ENCODE peak calls at places on chromosomes 5 and 9, in nine cellular contexts. One of them, this sample, is unnamed.

GRCh38 chr5:172370648-172371248 is 83.6 kb downstream of the SH3PXD2B start:
- DNase-seq in A549: peak; percentile 69
- DNase-seq in adrenal gland: peak; percentile 47
- DNase-seq in ovary: no peak
- DNase-seq in thyroid gland: no peak
- DNase-seq in GM12878: no peak
- DNase-seq in body of pancreas: peak; percentile 72
- DNase-seq in right lobe of liver: no peak
- DNase-seq in heart left ventricle: no peak
- DNase-seq in this sample: peak; percentile 37

GRCh38 chr9:36008774-36009300 is 27.9 kb upstream of the RECK start:
- DNase-seq in A549: peak; percentile 79
- DNase-seq in adrenal gland: peak; percentile 70
- DNase-seq in ovary: peak; percentile 49
- DNase-seq in thyroid gland: peak; percentile 56
- DNase-seq in GM12878: no peak
- DNase-seq in body of pancreas: peak; percentile 69
- DNase-seq in right lobe of liver: peak; percentile 60
- DNase-seq in heart left ventricle: no peak
- DNase-seq in this sample: peak; percentile 63

GRCh38 chr5:82346376-82347212 is 68.4 kb upstream of the RPS23 start:
- DNase-seq in A549: no peak
- DNase-seq in adrenal gland: no peak
- DNase-seq in ovary: no peak
- DNase-seq in thyroid gland: peak; percentile 8
- DNase-seq in GM12878: no peak
- DNase-seq in body of pancreas: no peak
- DNase-seq in right lobe of liver: no peak
- DNase-seq in heart left ventricle: no peak
- DNase-seq in this sample: no peak

GRCh38 chr9:121059998-121060636 is 10.0 kb upstream of the C5 start:
- DNase-seq in A549: peak; percentile 81
- DNase-seq in adrenal gland: peak; percentile 34
- DNase-seq in ovary: no peak
- DNase-seq in thyroid gland: peak; percentile 19
- DNase-seq in GM12878: no peak
- DNase-seq in body of pancreas: peak; percentile 31
- DNase-seq in right lobe of liver: no peak
- DNase-seq in heart left ventricle: no peak
- DNase-seq in this sample: no peak

GRCh38 chr9:133127340-133127981 is 6.4 kb upstream of the RALGDS start:
- DNase-seq in A549: no peak
- DNase-seq in adrenal gland: peak; percentile 47
- DNase-seq in ovary: peak; percentile 54
- DNase-seq in thyroid gland: peak; percentile 90
- DNase-seq in GM12878: no peak
- DNase-seq in body of pancreas: peak; percentile 81
- DNase-seq in right lobe of liver: peak; percentile 88
- DNase-seq in heart left ventricle: no peak
- DNase-seq in this sample: peak; percentile 84

GRCh38 chr9:89418112-89418872 is 79.6 kb downstream of the SEMA4D start:
- DNase-seq in A549: no peak
- DNase-seq in adrenal gland: no peak
- DNase-seq in ovary: no peak
- DNase-seq in thyroid gland: no peak
- DNase-seq in GM12878: no peak
- DNase-seq in body of pancreas: no peak
- DNase-seq in right lobe of liver: no peak
- DNase-seq in heart left ventricle: no peak
- DNase-seq in this sample: no peak

GRCh38 chr5:12911156-12911555 is 1006.9 kb upstream of the CTNND2 start:
- DNase-seq in A549: no peak
- DNase-seq in adrenal gland: no peak
- DNase-seq in ovary: no peak
- DNase-seq in thyroid gland: no peak
- DNase-seq in GM12878: no peak
- DNase-seq in body of pancreas: no peak
- DNase-seq in right lobe of liver: no peak
- DNase-seq in heart left ventricle: no peak
- DNase-seq in this sample: no peak

GRCh38 chr9:135229701-135230385 is 142.4 kb downstream of the OLFM1 start:
- DNase-seq in A549: no peak
- DNase-seq in adrenal gland: no peak
- DNase-seq in ovary: peak; percentile 13
- DNase-seq in thyroid gland: no peak
- DNase-seq in GM12878: no peak
- DNase-seq in body of pancreas: peak; percentile 7
- DNase-seq in right lobe of liver: peak; percentile 25
- DNase-seq in heart left ventricle: peak; percentile 27
- DNase-seq in this sample: no peak

GRCh38 chr5:123813937-123814624 is 302.1 kb downstream of the CSNK1G3 start:
- DNase-seq in A549: no peak
- DNase-seq in adrenal gland: no peak
- DNase-seq in ovary: no peak
- DNase-seq in thyroid gland: peak; percentile 32
- DNase-seq in GM12878: peak; percentile 43
- DNase-seq in body of pancreas: no peak
- DNase-seq in right lobe of liver: no peak
- DNase-seq in heart left ventricle: no peak
- DNase-seq in this sample: no peak

GRCh38 chr5:133340002-133340755 is 272.2 kb downstream of the FSTL4 start:
- DNase-seq in A549: no peak
- DNase-seq in adrenal gland: no peak
- DNase-seq in ovary: no peak
- DNase-seq in thyroid gland: no peak
- DNase-seq in GM12878: no peak
- DNase-seq in body of pancreas: no peak
- DNase-seq in right lobe of liver: no peak
- DNase-seq in heart left ventricle: no peak
- DNase-seq in this sample: no peak

GRCh38 chr9:69637193-69637592 is 35.0 kb downstream of the APBA1 start:
- DNase-seq in A549: no peak
- DNase-seq in adrenal gland: no peak
- DNase-seq in ovary: no peak
- DNase-seq in thyroid gland: no peak
- DNase-seq in GM12878: no peak
- DNase-seq in body of pancreas: no peak
- DNase-seq in right lobe of liver: no peak
- DNase-seq in heart left ventricle: no peak
- DNase-seq in this sample: no peak

DNA sequence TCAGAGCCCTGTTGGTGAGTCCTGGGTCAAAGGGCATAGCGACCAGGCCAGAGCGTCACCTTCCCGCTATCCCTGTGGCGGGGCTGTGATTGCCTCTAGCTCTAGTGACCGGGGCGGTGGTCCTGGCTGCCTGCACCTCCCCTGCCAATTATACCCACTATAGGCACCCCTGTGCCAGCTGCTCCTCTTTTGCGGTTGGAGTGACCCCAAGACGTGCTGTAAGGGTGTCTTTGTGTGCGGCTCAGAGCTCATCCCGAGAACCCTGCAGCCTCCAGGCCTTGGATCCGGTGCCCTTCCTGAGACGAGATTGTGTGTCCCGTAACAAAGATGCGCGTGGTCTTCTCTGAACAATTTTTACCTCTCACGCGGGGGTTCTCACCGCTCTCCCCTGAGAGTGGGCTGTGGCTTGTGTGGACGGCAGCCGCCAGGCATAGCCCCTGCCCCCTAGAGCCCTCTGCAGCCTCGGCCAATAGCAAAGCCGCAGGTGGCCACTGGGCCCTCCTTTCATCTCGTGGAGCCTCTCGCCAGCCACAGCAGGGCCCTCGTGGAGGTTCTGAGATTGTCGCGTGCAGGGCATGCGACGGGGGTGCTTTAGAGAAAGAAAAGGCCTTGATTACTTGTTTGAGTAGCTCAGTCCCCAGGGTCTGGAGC is 10.5 kb downstream of the NKD2 start:
- DNase-seq in A549: no peak
- DNase-seq in adrenal gland: no peak
- DNase-seq in ovary: no peak
- DNase-seq in thyroid gland: no peak
- DNase-seq in GM12878: no peak
- DNase-seq in body of pancreas: no peak
- DNase-seq in right lobe of liver: no peak
- DNase-seq in heart left ventricle: peak; percentile 58
- DNase-seq in this sample: no peak
- H3K4me3 ChIP-seq in A549: no peak overlapping the region
- H3K4me3 ChIP-seq in adrenal gland: no peak overlapping the region
- H3K4me3 ChIP-seq in ovary: no peak overlapping the region
- H3K4me3 ChIP-seq in thyroid gland: no peak overlapping the region
- H3K4me3 ChIP-seq in GM12878: no peak overlapping the region
- H3K4me3 ChIP-seq in body of pancreas: no peak overlapping the region
- H3K4me3 ChIP-seq in right lobe of liver: no peak overlapping the region
- H3K4me3 ChIP-seq in heart left ventricle: no peak overlapping the region
- H3K4me3 ChIP-seq in this sample: no peak overlapping the region

DNA sequence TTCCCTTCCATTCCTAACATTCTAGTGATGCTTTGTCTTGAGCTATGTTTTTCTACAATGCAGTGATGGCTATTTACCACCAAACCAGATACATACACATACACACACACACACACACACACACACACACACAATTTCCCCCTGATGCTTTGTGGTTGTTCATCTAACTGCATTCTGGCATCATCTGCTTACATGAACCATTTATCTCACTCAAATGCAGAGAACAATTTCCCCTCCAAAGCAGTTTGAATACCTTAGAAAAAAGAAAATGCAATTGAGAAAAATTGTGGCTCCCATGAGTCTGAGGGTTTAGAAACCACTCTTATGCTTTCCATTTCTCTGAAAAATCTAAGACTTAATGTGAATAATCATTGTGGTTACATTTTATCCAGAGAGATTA is 1024.8 kb downstream of the TLE4 start:
- DNase-seq in A549: no peak
- DNase-seq in adrenal gland: no peak
- DNase-seq in ovary: no peak
- DNase-seq in thyroid gland: no peak
- DNase-seq in GM12878: no peak
- DNase-seq in body of pancreas: no peak
- DNase-seq in right lobe of liver: no peak
- DNase-seq in heart left ventricle: no peak
- DNase-seq in this sample: no peak
- H3K27ac ChIP-seq in A549: no peak overlapping the region
- H3K27ac ChIP-seq in adrenal gland: no peak overlapping the region
- H3K27ac ChIP-seq in ovary: no peak overlapping the region
- H3K27ac ChIP-seq in thyroid gland: no peak overlapping the region
- H3K27ac ChIP-seq in GM12878: no peak overlapping the region
- H3K27ac ChIP-seq in body of pancreas: no peak overlapping the region
- H3K27ac ChIP-seq in right lobe of liver: no peak overlapping the region
- H3K27ac ChIP-seq in heart left ventricle: no peak overlapping the region
- H3K27ac ChIP-seq in this sample: no peak overlapping the region

GRCh38 chr9:2622361-2623045 is 916 bp downstream of the VLDLR start:
- DNase-seq in A549: no peak
- DNase-seq in adrenal gland: peak; percentile 33
- DNase-seq in ovary: peak; percentile 68
- DNase-seq in thyroid gland: peak; percentile 42
- DNase-seq in GM12878: no peak
- DNase-seq in body of pancreas: peak; percentile 43
- DNase-seq in right lobe of liver: peak; percentile 47
- DNase-seq in heart left ventricle: peak; percentile 57
- DNase-seq in this sample: peak; percentile 32

GRCh38 chr9:2623866-2624682 is 2.5 kb downstream of the VLDLR start:
- DNase-seq in A549: no peak
- DNase-seq in adrenal gland: no peak
- DNase-seq in ovary: no peak
- DNase-seq in thyroid gland: no peak
- DNase-seq in GM12878: no peak
- DNase-seq in body of pancreas: no peak
- DNase-seq in right lobe of liver: no peak
- DNase-seq in heart left ventricle: no peak
- DNase-seq in this sample: no peak

GRCh38 chr9:2625427-2625826 is 3.8 kb downstream of the VLDLR start:
- DNase-seq in A549: no peak
- DNase-seq in adrenal gland: no peak
- DNase-seq in ovary: no peak
- DNase-seq in thyroid gland: no peak
- DNase-seq in GM12878: no peak
- DNase-seq in body of pancreas: no peak
- DNase-seq in right lobe of liver: no peak
- DNase-seq in heart left ventricle: no peak
- DNase-seq in this sample: no peak

GRCh38 chr9:2621678-2622360 is at the start of gene VLDLR:
- DNase-seq in A549: peak; percentile 38
- DNase-seq in adrenal gland: peak; percentile 74
- DNase-seq in ovary: peak; percentile 84
- DNase-seq in thyroid gland: peak; percentile 71
- DNase-seq in GM12878: no peak
- DNase-seq in body of pancreas: peak; percentile 75
- DNase-seq in right lobe of liver: peak; percentile 49
- DNase-seq in heart left ventricle: peak; percentile 78
- DNase-seq in this sample: peak; percentile 61

GRCh38 chr9:2623046-2623865 is 1.7 kb downstream of the VLDLR start:
- DNase-seq in A549: peak; percentile 89
- DNase-seq in adrenal gland: peak; percentile 77
- DNase-seq in ovary: peak; percentile 84
- DNase-seq in thyroid gland: peak; percentile 93
- DNase-seq in GM12878: no peak
- DNase-seq in body of pancreas: peak; percentile 76
- DNase-seq in right lobe of liver: peak; percentile 70
- DNase-seq in heart left ventricle: peak; percentile 75
- DNase-seq in this sample: peak; percentile 68
- TF ChIP-seq POLR2A in A549: peak; percentile 18
- TF ChIP-seq POLR2A in adrenal gland: peak; percentile 80
- TF ChIP-seq POLR2A in ovary: peak; percentile 71
- TF ChIP-seq POLR2A in thyroid gland: peak; percentile 96
- TF ChIP-seq POLR2A in GM12878: no peak
- TF ChIP-seq POLR2A in body of pancreas: peak; percentile 87
- TF ChIP-seq POLR2A in right lobe of liver: no peak
- TF ChIP-seq POLR2A in heart left ventricle: no peak
- TF ChIP-seq POLR2A in this sample: no peak

GRCh38 chr5:134411546-134412266 is at the start of gene CDKN2AIPNL:
- DNase-seq in A549: peak; percentile 88
- DNase-seq in adrenal gland: peak; percentile 93
- DNase-seq in ovary: peak; percentile 94
- DNase-seq in thyroid gland: peak; percentile 90
- DNase-seq in GM12878: peak; percentile 34
- DNase-seq in body of pancreas: peak; percentile 91
- DNase-seq in right lobe of liver: peak; percentile 95
- DNase-seq in heart left ventricle: peak; percentile 97
- DNase-seq in this sample: peak; percentile 94

GRCh38 chr5:134409321-134409720 is 2.4 kb downstream of the CDKN2AIPNL start:
- DNase-seq in A549: no peak
- DNase-seq in adrenal gland: no peak
- DNase-seq in ovary: no peak
- DNase-seq in thyroid gland: no peak
- DNase-seq in GM12878: no peak
- DNase-seq in body of pancreas: no peak
- DNase-seq in right lobe of liver: no peak
- DNase-seq in heart left ventricle: no peak
- DNase-seq in this sample: no peak

GRCh38 chr5:134413046-134413445 is 1.4 kb upstream of the CDKN2AIPNL start:
- DNase-seq in A549: no peak
- DNase-seq in adrenal gland: no peak
- DNase-seq in ovary: no peak
- DNase-seq in thyroid gland: no peak
- DNase-seq in GM12878: no peak
- DNase-seq in body of pancreas: no peak
- DNase-seq in right lobe of liver: no peak
- DNase-seq in heart left ventricle: no peak
- DNase-seq in this sample: no peak

GRCh38 chr5:134411228-134411545 is 494 bp downstream of the CDKN2AIPNL start:
- DNase-seq in A549: no peak
- DNase-seq in adrenal gland: no peak
- DNase-seq in ovary: no peak
- DNase-seq in thyroid gland: no peak
- DNase-seq in GM12878: no peak
- DNase-seq in body of pancreas: no peak
- DNase-seq in right lobe of liver: no peak
- DNase-seq in heart left ventricle: no peak
- DNase-seq in this sample: no peak

GRCh38 chr5:134410822-134411221 is 859 bp downstream of the CDKN2AIPNL start:
- DNase-seq in A549: no peak
- DNase-seq in adrenal gland: no peak
- DNase-seq in ovary: no peak
- DNase-seq in thyroid gland: no peak
- DNase-seq in GM12878: no peak
- DNase-seq in body of pancreas: no peak
- DNase-seq in right lobe of liver: no peak
- DNase-seq in heart left ventricle: no peak
- DNase-seq in this sample: no peak
- H3K4me3 ChIP-seq in A549: peak overlapping the region; percentile 61
- H3K4me3 ChIP-seq in adrenal gland: no peak overlapping the region
- H3K4me3 ChIP-seq in ovary: peak overlapping the region; percentile 93
- H3K4me3 ChIP-seq in thyroid gland: peak overlapping the region; percentile 55
- H3K4me3 ChIP-seq in GM12878: peak overlapping the region; percentile 85
- H3K4me3 ChIP-seq in body of pancreas: peak overlapping the region; percentile 84
- H3K4me3 ChIP-seq in right lobe of liver: no peak overlapping the region
- H3K4me3 ChIP-seq in heart left ventricle: peak overlapping the region; percentile 68
- H3K4me3 ChIP-seq in this sample: peak overlapping the region; percentile 65